ENCODE peak calls at places on chromosomes 4 and X, in six cellular contexts. G, X, W, T, H and D are unnamed samples.

GRCh38 chr4:72770708-72771107 is 201.7 kb upstream of the ADAMTS3 start:
- DNase-seq in G (no peak), X (no peak), W (no peak), T (no peak), H (no peak), D (no peak)

GRCh38 chr4:89312066-89312465 is 4.5 kb upstream of the GPRIN3 start:
- DNase-seq in G (no peak), X (no peak), W (no peak), T (no peak), H (no peak), D (no peak)

GRCh38 chrX:108811891-108812290 is 75.5 kb upstream of the IRS4 start:
- DNase-seq in G (peak), X (no peak), W (no peak), T (peak), H (no peak), D (no peak)

GRCh38 chrX:53678667-53679066 is 7.9 kb downstream of the HUWE1 start:
- DNase-seq in G (no peak), X (no peak), W (no peak), T (peak), H (peak), D (no peak)

GRCh38 chr4:3322059-3322550 is 29.3 kb downstream of the RGS12 start:
- DNase-seq in G (no peak), X (no peak), W (no peak), T (no peak), H (no peak), D (no peak)

GRCh38 chr4:328729-329128 is 8.9 kb upstream of the ZNF141 start:
- DNase-seq in G (peak), X (no peak), W (no peak), T (no peak), H (no peak), D (no peak)

GRCh38 chr4:74970577-74970976 is 37.7 kb downstream of the PARM1 start:
- DNase-seq in G (no peak), X (no peak), W (no peak), T (no peak), H (no peak), D (no peak)

GRCh38 chr4:8735236-8736082 is 136.2 kb downstream of the HMX1 start:
- DNase-seq in G (no peak), X (no peak), W (peak), T (no peak), H (no peak), D (no peak)

GRCh38 chr4:1986578-1987210 is 22.1 kb downstream of the NELFA start:
- DNase-seq in G (no peak), X (no peak), W (no peak), T (no peak), H (no peak), D (no peak)

GRCh38 chr4:56732301-56732700 is 51.2 kb upstream of the HOPX start:
- DNase-seq in G (no peak), X (no peak), W (no peak), T (no peak), H (no peak), D (no peak)

GRCh38 chr4:20506827-20507226 is 193.4 kb upstream of the PACRGL start:
- DNase-seq in G (no peak), X (no peak), W (no peak), T (no peak), H (no peak), D (no peak)

GRCh38 chr4:121376541-121376940 is 4.3 kb downstream of the QRFPR start:
- DNase-seq in G (no peak), X (no peak), W (no peak), T (no peak), H (no peak), D (no peak)

GRCh38 chr4:8317474-8317873 is 47.9 kb downstream of the HTRA3 start:
- DNase-seq in G (no peak), X (no peak), W (no peak), T (no peak), H (no peak), D (no peak)

GRCh38 chrX:2767631-2768455 is 16.0 kb downstream of the XG start:
- DNase-seq in G (peak), X (peak), W (no peak), T (no peak), H (peak), D (no peak)

GRCh38 chr4:1049591-1049905 is 38.1 kb downstream of the FGFRL1 start:
- DNase-seq in G (no peak), X (peak), W (no peak), T (no peak), H (no peak), D (peak)

GRCh38 chr4:37463457-37463856 is 218.9 kb downstream of the NWD2 start:
- DNase-seq in G (no peak), X (peak), W (no peak), T (no peak), H (no peak), D (no peak)

GRCh38 chr4:15868065-15868464 is 70.5 kb downstream of the FGFBP1 start:
- DNase-seq in G (no peak), X (no peak), W (peak), T (no peak), H (peak), D (no peak)

GRCh38 chr4:15864771-15865566 is 73.6 kb downstream of the FGFBP1 start:
- DNase-seq in G (no peak), X (no peak), W (peak), T (no peak), H (no peak), D (no peak)

GRCh38 chr4:15870921-15871664 is 67.4 kb downstream of the FGFBP1 start:
- DNase-seq in G (no peak), X (no peak), W (peak), T (no peak), H (no peak), D (no peak)

GRCh38 chr4:15870079-15870478 is 68.5 kb downstream of the FGFBP1 start:
- DNase-seq in G (no peak), X (no peak), W (peak), T (no peak), H (no peak), D (no peak)

DNA sequence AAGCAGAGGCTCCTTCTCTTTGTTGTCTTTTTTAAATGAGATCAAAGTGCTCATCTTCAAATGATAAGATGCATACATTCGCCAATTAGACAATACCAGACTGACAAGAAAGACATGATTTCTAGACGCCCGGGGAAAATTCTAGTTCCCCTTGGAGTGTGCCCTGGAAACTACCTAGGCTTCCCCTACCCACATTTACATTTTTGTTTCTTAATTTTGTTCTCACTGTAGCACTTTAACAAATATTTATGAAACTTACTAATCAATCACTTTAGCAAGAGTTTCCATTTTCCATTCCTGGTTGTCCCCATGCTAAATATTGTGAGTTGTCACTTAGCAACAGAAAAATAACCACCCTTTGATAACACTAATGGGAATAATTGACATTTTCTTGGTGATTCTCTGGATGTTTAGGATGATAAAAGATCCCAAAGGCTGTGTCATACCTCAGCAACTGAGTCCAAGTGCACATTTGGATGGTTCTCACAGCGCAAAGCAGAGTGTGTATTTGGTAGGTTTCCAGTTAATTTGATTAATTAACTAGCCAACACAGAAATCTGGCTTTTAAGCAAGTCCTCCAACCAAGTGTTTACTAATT is 69.6 kb downstream of the FGFBP1 start:
- DNase-seq in G (no peak), X (no peak), W (no peak), T (no peak), H (no peak), D (no peak)
- TF ChIP-seq EP300 in G (no peak), X (no peak), W (no peak), T (no peak), H (no peak), D (no peak)

GRCh38 chrX:74291964-74292891 is 11.8 kb upstream of the ZCCHC13 start:
- DNase-seq in G (peak), X (peak), W (peak), T (peak), H (peak), D (peak)
- TF ChIP-seq POLR2A in G (peak), X (peak), W (no peak), T (peak), H (peak), D (peak)

DNA sequence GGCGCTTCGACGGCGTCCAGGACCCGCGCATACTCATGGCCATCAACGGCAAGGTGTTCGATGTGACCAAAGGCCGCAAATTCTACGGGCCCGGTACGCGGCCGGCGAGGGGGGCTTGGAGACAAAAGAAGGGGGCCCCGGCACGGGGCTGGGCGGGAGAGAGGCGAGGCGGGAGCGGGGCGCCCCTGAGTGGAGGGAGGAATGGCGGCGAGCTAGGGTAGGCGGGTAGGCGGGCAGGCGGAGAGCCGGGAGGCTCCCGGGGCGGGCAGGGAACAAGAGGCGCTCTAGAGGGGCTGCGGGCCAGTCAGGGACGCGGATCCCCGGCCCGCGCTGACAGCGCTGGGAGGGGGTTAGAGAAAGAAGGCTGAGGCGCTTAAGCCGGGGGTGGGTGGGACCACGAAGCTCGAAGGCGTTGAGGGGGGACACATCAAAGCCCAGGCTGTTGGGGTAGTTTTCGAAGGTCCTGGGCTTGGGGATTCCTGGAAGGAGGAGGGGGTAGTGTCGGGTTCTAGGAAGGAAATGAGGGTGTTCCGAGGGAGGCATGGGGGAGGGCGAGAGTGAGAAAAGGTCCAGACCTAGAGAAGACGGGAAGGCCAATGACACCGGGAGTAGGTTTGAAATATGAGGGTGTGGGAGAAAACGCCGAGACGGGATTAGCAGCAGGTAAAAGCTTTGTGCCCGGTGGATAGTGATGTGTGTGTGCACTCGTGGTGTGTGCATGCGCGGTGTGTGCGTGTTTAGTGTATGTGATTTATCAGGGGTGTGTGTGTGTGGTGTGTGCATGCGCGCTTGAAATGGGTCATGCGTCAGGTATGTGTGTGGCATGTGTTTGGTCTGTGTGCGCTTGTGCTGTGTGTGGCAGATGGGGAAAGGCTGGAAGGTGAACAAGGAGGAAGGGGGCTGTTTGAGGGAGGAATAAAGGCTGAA is 777 bp downstream of the PGRMC1 start:
- DNase-seq in G (no peak), X (peak), W (no peak), T (peak), H (peak), D (peak)
- TF ChIP-seq EP300 in G (no peak), X (no peak), W (no peak), T (no peak), H (no peak), D (no peak)

DNA sequence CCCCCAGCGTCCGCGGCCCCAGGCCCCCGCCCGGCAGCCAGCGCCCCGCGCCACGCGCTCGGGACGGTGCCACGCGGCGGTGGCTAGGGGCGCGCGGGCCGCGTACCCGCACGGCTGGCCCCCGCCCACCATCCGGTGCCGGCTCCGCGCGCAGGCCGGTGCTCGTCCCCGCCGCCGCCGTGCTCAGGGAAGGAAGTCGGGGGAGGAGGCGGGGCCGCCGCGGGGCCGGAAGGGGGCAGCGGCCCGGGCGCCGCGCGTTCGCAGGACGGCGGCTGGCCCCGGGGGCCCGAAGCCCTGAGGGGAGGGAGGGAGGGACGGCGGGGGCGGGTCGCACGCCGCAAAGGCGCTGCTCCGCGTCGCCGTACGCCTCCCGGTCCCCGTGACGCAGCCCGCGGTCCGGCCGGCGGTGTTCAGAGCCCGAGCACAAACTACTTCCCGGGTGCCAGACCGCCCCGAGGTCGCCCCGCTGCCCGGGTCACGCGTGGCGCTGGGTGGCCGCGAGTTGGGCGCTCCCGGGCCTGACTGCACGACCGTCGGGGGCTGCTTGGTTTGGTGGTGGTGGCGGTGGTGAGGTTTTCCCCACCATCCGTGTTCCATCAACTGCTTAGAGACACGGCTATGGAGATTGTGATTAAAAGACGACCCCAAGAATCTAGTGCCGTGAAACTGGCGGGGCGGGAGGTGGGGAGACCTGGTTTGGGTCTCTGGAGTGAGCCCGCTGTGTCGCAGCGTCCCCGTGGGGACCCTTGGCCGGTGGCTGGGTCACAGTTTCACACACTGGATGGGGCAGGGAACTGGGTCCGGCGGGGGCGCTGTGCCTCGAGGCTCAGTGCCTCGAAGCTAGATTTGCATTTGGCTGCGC is at the start of gene DCTD:
- DNase-seq in G (peak), X (peak), W (no peak), T (peak), H (peak), D (peak)
- TF ChIP-seq POLR2A in G (peak), X (peak), W (no peak), T (peak), H (peak), D (peak)

GRCh38 chr4:23504094-23504493 is 385.8 kb downstream of the PPARGC1A start:
- DNase-seq in G (no peak), X (no peak), W (no peak), T (no peak), H (no peak), D (no peak)
- TF ChIP-seq EP300 in G (no peak), X (no peak), W (no peak), T (no peak), H (no peak), D (no peak)

GRCh38 chrX:51743179-51743957 is at the start of gene GSPT2:
- DNase-seq in G (no peak), X (peak), W (no peak), T (peak), H (peak), D (peak)
- TF ChIP-seq POLR2A in G (no peak), X (peak), W (no peak), T (peak), H (peak), D (no peak)